ENCODE peak calls at places on chromosomes 6 and 20, in six cellular contexts. D, C, W, T, K and Z are unnamed samples.
A peak's percentile ranks its signal among the peaks of the same experiment; 100 is the strongest.

GRCh38 chr6:111260570-111261298 is 173.4 kb downstream of the SLC16A10 start:
- DNase-seq in W (no peak), T (no peak), K (no peak), C (no peak), D (no peak), Z (peak; percentile 28)

GRCh38 chr6:137159912-137160311 is 13.5 kb downstream of the IL22RA2 start:
- DNase-seq in T (no peak), W (no peak), D (peak; percentile 13), C (no peak), K (no peak), Z (no peak)

GRCh38 chr20:5789827-5790226 is 39.6 kb downstream of the SHLD1 start:
- DNase-seq in W (no peak), D (no peak), K (no peak), C (no peak), T (no peak), Z (no peak)

GRCh38 chr6:165484178-165484889 is 174.9 kb upstream of the C6orf118 start:
- DNase-seq in D (no peak), T (no peak), W (no peak), C (no peak), K (no peak), Z (no peak)

GRCh38 chr20:52446421-52447231 is 255.0 kb upstream of the ZFP64 start:
- DNase-seq in T (no peak), K (no peak), W (no peak), D (peak; percentile 12), C (no peak), Z (peak; percentile 25)

GRCh38 chr6:127582777-127583462 is 5.9 kb downstream of the C6orf58 start:
- DNase-seq in K (no peak), W (no peak), T (no peak), D (peak; percentile 75), C (no peak), Z (peak; percentile 71)

GRCh38 chr20:56752274-56752673 is 123.2 kb downstream of the TFAP2C start:
- DNase-seq in T (no peak), K (no peak), D (no peak), W (no peak), C (peak; percentile 22), Z (no peak)

GRCh38 chr6:93176070-93176469 is 243.3 kb downstream of the EPHA7 start:
- DNase-seq in K (no peak), W (no peak), T (no peak), C (peak; percentile 14), D (no peak), Z (no peak)

GRCh38 chr6:31713991-31714684 is 1.0 kb upstream of the LY6G6D start:
- DNase-seq in K (no peak), C (peak; percentile 89), T (no peak), D (no peak), W (no peak), Z (no peak)

GRCh38 chr20:5141615-5142014 is 14.8 kb downstream of the CDS2 start:
- DNase-seq in C (no peak), W (no peak), T (no peak), D (no peak), K (no peak), Z (no peak)

GRCh38 chr6:26249959-26250805 is 114.8 kb upstream of the BTN3A2 start:
- DNase-seq in T (no peak), W (peak; percentile 71), D (peak; percentile 64), K (peak; percentile 82), C (peak; percentile 93), Z (peak; percentile 60)

GRCh38 chr6:157410088-157410487 is 29.1 kb downstream of the ZDHHC14 start:
- DNase-seq in K (no peak), C (no peak), D (peak; percentile 8), W (no peak), T (no peak), Z (no peak)

GRCh38 chr20:43827940-43828562 is 86.6 kb upstream of the TOX2 start:
- DNase-seq in D (no peak), K (no peak), W (no peak), C (no peak), T (no peak), Z (no peak)

GRCh38 chr6:134937426-134937825 is 12.5 kb downstream of the ALDH8A1 start:
- DNase-seq in C (no peak), T (no peak), D (no peak), W (no peak), K (no peak), Z (no peak)

GRCh38 chr6:31578058-31578457 is 2.7 kb downstream of the TNF start:
- DNase-seq in T (no peak), D (no peak), K (no peak), C (no peak), W (no peak), Z (no peak)

GRCh38 chr20:58138395-58138794 is 90.1 kb downstream of the ANKRD60 start:
- DNase-seq in K (no peak), C (no peak), W (no peak), T (no peak), D (no peak), Z (no peak)

GRCh38 chr6:167130712-167131684 is 8.1 kb downstream of the CCR6 start:
- DNase-seq in K (no peak), D (no peak), C (no peak), W (no peak), T (no peak), Z (peak; percentile 29)

GRCh38 chr20:21238818-21239530 is 64.2 kb upstream of the XRN2 start:
- DNase-seq in T (no peak), K (no peak), D (no peak), C (no peak), W (no peak), Z (no peak)

GRCh38 chr6:87789198-87789899 is 87.3 kb upstream of the AKIRIN2 start:
- DNase-seq in C (no peak), D (peak; percentile 50), W (no peak), K (no peak), T (no peak), Z (peak; percentile 70)

GRCh38 chr6:111566873-111567517 is 38.7 kb downstream of the TRAF3IP2 start:
- DNase-seq in K (peak; percentile 11), W (no peak), T (no peak), C (peak; percentile 59), D (no peak), Z (no peak)